ENCODE peak calls at places on chromosome 2, in six cellular contexts. F is AG04450, N is uterus, W is choroid plexus epithelial cell, P is tibial nerve, S is adrenal gland. E is an unnamed sample.
A peak's percentile ranks its signal among the peaks of the same experiment; 100 is the strongest.

GRCh38 chr2:27407798-27408491 is 1.4 kb downstream of the PPM1G start:
- DNase-seq in F (no peak), N (no peak), W (peak; percentile 74), P (peak; percentile 16), S (no peak), E (no peak)

GRCh38 chr2:234405472-234405871 is 91.4 kb downstream of the ARL4C start:
- DNase-seq in F (no peak), N (no peak), W (no peak), P (no peak), S (no peak), E (no peak)

GRCh38 chr2:237727363-237727762 is 71.2 kb upstream of the RBM44 start:
- DNase-seq in F (no peak), N (no peak), W (no peak), P (no peak), S (peak; percentile 54), E (peak; percentile 59)

GRCh38 chr2:96949701-96950350 is 36.6 kb downstream of the FAM178B start:
- DNase-seq in F (no peak), N (no peak), W (no peak), P (no peak), S (no peak), E (no peak)

GRCh38 chr2:85353876-85354285 is 447 bp downstream of the RETSAT start:
- DNase-seq in F (no peak), N (peak; percentile 41), W (peak; percentile 4), P (peak; percentile 15), S (peak; percentile 81), E (no peak)

GRCh38 chr2:9753276-9753600 is 90.0 kb upstream of the TAF1B start:
- DNase-seq in F (peak; percentile 58), N (no peak), W (peak; percentile 85), P (peak; percentile 31), S (peak; percentile 78), E (no peak)

GRCh38 chr2:134120160-134120717 is 133.6 kb upstream of the MGAT5 start:
- DNase-seq in F (no peak), N (peak; percentile 19), W (no peak), P (no peak), S (no peak), E (no peak)

GRCh38 chr2:203814661-203815540 is 52.7 kb upstream of the CTLA4 start:
- DNase-seq in F (peak; percentile 42), N (peak; percentile 36), W (peak; percentile 93), P (no peak), S (peak; percentile 81), E (peak; percentile 81)

GRCh38 chr2:42142476-42143184 is 26.5 kb upstream of the EML4 start:
- DNase-seq in F (no peak), N (no peak), W (peak; percentile 48), P (no peak), S (no peak), E (no peak)

GRCh38 chr2:127864877-127865276 is 6.9 kb upstream of the POLR2D start:
- DNase-seq in F (no peak), N (no peak), W (peak; percentile 9), P (no peak), S (no peak), E (no peak)

GRCh38 chr2:198517961-198518360 is 713.6 kb downstream of the PLCL1 start:
- DNase-seq in F (no peak), N (no peak), W (no peak), P (no peak), S (no peak), E (no peak)

GRCh38 chr2:15577071-15577706 is 14.5 kb upstream of the DDX1 start:
- DNase-seq in F (peak; percentile 70), N (peak; percentile 80), W (peak; percentile 94), P (peak; percentile 95), S (peak; percentile 96), E (peak; percentile 95)

GRCh38 chr2:8371653-8372052 is 310.2 kb upstream of the ID2 start:
- DNase-seq in F (no peak), N (no peak), W (no peak), P (no peak), S (no peak), E (no peak)

GRCh38 chr2:11082880-11083279 is 72.4 kb upstream of the SLC66A3 start:
- DNase-seq in F (no peak), N (no peak), W (peak; percentile 12), P (no peak), S (peak; percentile 10), E (peak; percentile 60)

GRCh38 chr2:75565523-75566449 is 5.0 kb upstream of the EVA1A start:
- DNase-seq in F (no peak), N (no peak), W (no peak), P (no peak), S (no peak), E (no peak)

GRCh38 chr2:61898810-61899209 is 6.7 kb upstream of the COMMD1 start:
- DNase-seq in F (no peak), N (no peak), W (peak; percentile 59), P (no peak), S (no peak), E (no peak)

GRCh38 chr2:128499367-128500135 is 180.9 kb upstream of the HS6ST1 start:
- DNase-seq in F (no peak), N (no peak), W (no peak), P (no peak), S (peak; percentile 34), E (peak; percentile 77)

GRCh38 chr2:7725132-7725849 is 808.1 kb downstream of the RNF144A start:
- DNase-seq in F (no peak), N (peak; percentile 19), W (peak; percentile 35), P (no peak), S (no peak), E (no peak)

GRCh38 chr2:151782378-151783132 is 45.7 kb downstream of the ARL5A start:
- DNase-seq in F (no peak), N (no peak), W (no peak), P (no peak), S (no peak), E (no peak)

GRCh38 chr2:102063948-102064678 is 72.4 kb downstream of the IL1R2 start:
- DNase-seq in F (peak; percentile 96), N (peak; percentile 95), W (peak; percentile 99), P (peak; percentile 85), S (peak; percentile 99), E (peak; percentile 91)

GRCh38 chr2:37721219-37721600 is 49.8 kb upstream of the CDC42EP3 start:
- DNase-seq in F (no peak), N (no peak), W (no peak), P (no peak), S (no peak), E (no peak)

GRCh38 chr2:205764502-205764815 is 82.2 kb downstream of the NRP2 start:
- DNase-seq in F (no peak), N (no peak), W (no peak), P (no peak), S (no peak), E (no peak)

DNA sequence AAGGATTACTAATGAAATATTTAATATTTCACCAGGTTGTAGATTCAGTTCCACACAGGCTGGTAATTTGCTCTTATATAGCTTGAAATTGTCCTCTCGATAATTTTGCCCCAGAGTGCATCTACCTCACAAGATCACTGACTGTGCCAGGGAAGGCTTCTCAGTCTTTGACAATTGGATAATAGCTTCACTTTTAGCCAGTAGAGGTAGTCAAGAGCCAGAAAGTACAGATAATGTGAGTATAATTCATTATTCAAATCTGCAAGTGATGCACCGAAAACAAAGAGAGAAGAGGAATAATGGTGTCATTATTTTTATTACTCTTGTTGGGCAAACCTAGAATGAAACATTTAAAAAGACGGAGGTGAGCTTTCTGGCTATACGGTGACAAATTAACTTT is 292.8 kb downstream of the EN1 start:
- DNase-seq in F (no peak), N (no peak), W (peak; percentile 23), P (no peak), S (no peak), E (peak; percentile 2)
- TF ChIP-seq CTCF in F (peak; percentile 28), N (no peak), W (peak; percentile 43), P (no peak), S (no peak), E (no peak)

DNA sequence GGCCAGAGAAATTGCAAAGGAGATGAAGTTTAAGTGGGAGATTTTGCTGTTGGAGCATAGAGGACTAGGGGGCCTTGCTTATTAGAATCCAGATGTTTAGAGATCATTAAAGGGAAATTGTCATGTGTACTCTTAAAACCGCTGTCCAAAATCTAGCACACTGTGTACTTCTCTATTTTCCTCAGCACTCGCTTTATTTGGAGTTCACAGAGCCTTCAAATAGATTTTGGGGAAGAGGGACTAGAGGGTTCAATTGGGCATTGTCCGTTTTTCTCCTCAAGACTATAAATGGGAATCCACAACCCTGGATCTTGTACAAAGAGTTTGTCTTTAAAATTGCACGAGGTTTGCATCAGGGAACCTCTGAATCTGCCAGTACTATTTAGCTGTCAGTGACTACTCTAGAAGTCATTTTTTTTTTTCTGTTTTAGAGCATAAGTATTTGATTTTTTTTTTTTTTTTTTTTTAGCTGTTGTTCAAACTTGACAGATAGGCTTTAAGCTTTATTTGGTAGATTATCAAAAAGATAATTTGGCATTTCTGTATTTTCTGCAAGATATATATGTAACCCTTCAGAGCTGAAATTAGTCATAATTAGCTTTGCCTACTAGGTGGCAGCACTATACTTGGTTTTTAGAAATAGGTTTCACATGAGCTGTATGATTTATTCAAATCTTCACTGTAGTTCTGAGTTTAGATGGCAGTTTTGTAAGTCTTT is 14.2 kb downstream of the PMS1 start:
- DNase-seq in F (no peak), N (no peak), W (peak; percentile 83), P (peak; percentile 14), S (no peak), E (no peak)
- TF ChIP-seq CTCF in F (peak; percentile 63), N (peak; percentile 21), W (peak; percentile 57), P (peak; percentile 41), S (peak; percentile 49), E (peak; percentile 67)

GRCh38 chr2:191554240-191554639 is 123.7 kb upstream of the NABP1 start:
- DNase-seq in F (no peak), N (no peak), W (no peak), P (no peak), S (no peak), E (no peak)

GRCh38 chr2:191556463-191556862 is 121.5 kb upstream of the NABP1 start:
- DNase-seq in F (no peak), N (no peak), W (no peak), P (no peak), S (no peak), E (no peak)

GRCh38 chr2:191557841-191558240 is 120.1 kb upstream of the NABP1 start:
- DNase-seq in F (no peak), N (no peak), W (no peak), P (no peak), S (no peak), E (no peak)

GRCh38 chr2:191552036-191552435 is 125.9 kb upstream of the NABP1 start:
- DNase-seq in F (no peak), N (no peak), W (no peak), P (no peak), S (no peak), E (no peak)

DNA sequence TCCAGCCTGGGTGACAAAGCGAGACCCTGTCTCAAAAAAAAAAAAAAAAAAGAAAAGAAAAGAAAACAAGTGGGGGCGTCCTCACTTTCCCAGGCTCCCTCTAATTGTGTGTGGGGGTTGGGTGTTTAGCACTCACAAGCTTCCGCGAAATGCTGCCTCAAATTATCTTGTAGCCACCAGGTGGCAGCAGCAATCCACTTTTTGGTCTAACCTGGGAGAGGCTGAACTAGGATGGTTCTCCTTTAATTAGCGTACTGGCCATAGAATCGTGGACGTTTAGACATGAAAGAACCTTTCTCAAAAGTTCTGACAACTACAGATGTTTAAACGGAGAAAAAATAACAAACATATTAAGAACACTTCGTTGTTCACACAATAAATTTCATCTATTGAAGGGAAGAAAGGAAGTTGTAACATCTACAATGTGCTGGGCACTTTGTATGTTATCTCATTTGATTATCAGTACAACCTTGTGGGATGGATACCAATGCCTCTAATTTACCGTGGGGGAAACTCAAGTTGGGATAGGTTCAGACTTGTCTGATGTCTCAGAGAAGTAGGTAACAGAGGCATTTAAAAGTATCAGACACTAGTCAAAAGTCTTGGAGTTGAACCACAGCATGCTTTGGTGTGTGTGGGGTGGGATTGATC is 122.7 kb upstream of the NABP1 start:
- DNase-seq in F (peak; percentile 61), N (peak; percentile 79), W (peak; percentile 89), P (peak; percentile 93), S (peak; percentile 94), E (peak; percentile 90)
- TF ChIP-seq CTCF in F (peak; percentile 76), N (peak; percentile 74), W (peak; percentile 85), P (peak; percentile 58), S (peak; percentile 71), E (peak; percentile 81)

GRCh38 chr2:34204560-34204959 is 605.5 kb upstream of the FAM98A start:
- DNase-seq in F (no peak), N (no peak), W (no peak), P (no peak), S (no peak), E (no peak)
- TF ChIP-seq CTCF in F (no peak), N (no peak), W (no peak), P (no peak), S (no peak), E (no peak)

E was measured in osteocyte.